ENCODE peak calls at places on chromosomes 4 and X, in nine cellular contexts. C is DND-41, E is uterus, B is thoracic aorta, D is spleen, T is heart left ventricle, G is K562, L is testis, N is mucosa of descending colon. W is an unnamed sample.

GRCh38 chr4:52856802-52857201 is 5.3 kb upstream of the RASL11B start:
- DNase-seq in C (peak; percentile 19), E (no peak), B (no peak), D (no peak), T (no peak), G (no peak), L (no peak), N (no peak), W (no peak)

GRCh38 chrX:118807151-118808017 is 16.2 kb upstream of the ZCCHC12 start:
- DNase-seq in C (peak; percentile 30), E (peak; percentile 46), B (no peak), D (peak; percentile 72), T (no peak), G (peak; percentile 34), L (peak; percentile 23), N (peak; percentile 23), W (peak; percentile 65)

GRCh38 chr4:120830204-120830603 is 92.3 kb downstream of the PRDM5 start:
- DNase-seq in C (no peak), E (no peak), B (no peak), D (no peak), T (no peak), G (no peak), L (peak; percentile 15), N (no peak), W (no peak)

GRCh38 chr4:102586002-102586643 is 85.0 kb downstream of the NFKB1 start:
- DNase-seq in C (no peak), E (no peak), B (no peak), D (no peak), T (no peak), G (no peak), L (no peak), N (no peak), W (no peak)

GRCh38 chr4:33063238-33063637 is 2343.1 kb downstream of the PCDH7 start:
- DNase-seq in C (no peak), E (no peak), B (no peak), D (no peak), T (no peak), G (no peak), L (no peak), N (no peak), W (no peak)

GRCh38 chr4:6324999-6325790 is 55.5 kb downstream of the WFS1 start:
- DNase-seq in C (no peak), E (no peak), B (no peak), D (no peak), T (peak; percentile 71), G (no peak), L (no peak), N (peak; percentile 68), W (peak; percentile 64)

GRCh38 chr4:77045490-77045889 is 30.3 kb downstream of the CCNI start:
- DNase-seq in C (no peak), E (no peak), B (no peak), D (no peak), T (no peak), G (peak; percentile 12), L (no peak), N (no peak), W (peak; percentile 14)

GRCh38 chr4:2647403-2648158 is 108.6 kb downstream of the TNIP2 start:
- DNase-seq in C (peak; percentile 2), E (no peak), B (no peak), D (peak; percentile 56), T (no peak), G (no peak), L (peak; percentile 11), N (peak; percentile 37), W (no peak)

GRCh38 chr4:111945014-111945413 is 200.2 kb upstream of the FAM241A start:
- DNase-seq in C (no peak), E (no peak), B (no peak), D (no peak), T (no peak), G (no peak), L (no peak), N (no peak), W (no peak)

GRCh38 chr4:4386736-4387392 is at the start of gene NSG1:
- DNase-seq in C (peak; percentile 68), E (no peak), B (no peak), D (no peak), T (no peak), G (peak; percentile 42), L (peak; percentile 63), N (no peak), W (peak; percentile 33)

GRCh38 chr4:14446311-14446710 is 556.0 kb upstream of the CPEB2 start:
- DNase-seq in C (no peak), E (no peak), B (no peak), D (no peak), T (no peak), G (no peak), L (no peak), N (no peak), W (no peak)

GRCh38 chrX:35726176-35726575 is 72.0 kb upstream of the MAGEB16 start:
- DNase-seq in C (no peak), E (no peak), B (no peak), D (no peak), T (no peak), G (no peak), L (peak; percentile 14), N (peak; percentile 44), W (peak; percentile 53)

GRCh38 chr4:67750691-67751090 is 3.5 kb downstream of the GNRHR start:
- DNase-seq in C (no peak), E (no peak), B (no peak), D (no peak), T (no peak), G (no peak), L (no peak), N (no peak), W (no peak)

GRCh38 chrX:116726806-116727205 is 264.0 kb upstream of the CT83 start:
- DNase-seq in C (no peak), E (no peak), B (no peak), D (no peak), T (no peak), G (no peak), L (no peak), N (no peak), W (no peak)

GRCh38 chr4:67468801-67469200 is 76.5 kb downstream of the CENPC start:
- DNase-seq in C (no peak), E (no peak), B (no peak), D (no peak), T (no peak), G (no peak), L (no peak), N (no peak), W (no peak)

GRCh38 chrX:107579956-107580355 is 48.4 kb upstream of the PRPS1 start:
- DNase-seq in C (no peak), E (no peak), B (no peak), D (no peak), T (no peak), G (no peak), L (no peak), N (no peak), W (no peak)

GRCh38 chrX:107576392-107576791 is 51.9 kb upstream of the PRPS1 start:
- DNase-seq in C (no peak), E (no peak), B (no peak), D (no peak), T (no peak), G (no peak), L (no peak), N (no peak), W (no peak)

GRCh38 chrX:107574711-107575110 is 53.6 kb upstream of the PRPS1 start:
- DNase-seq in C (no peak), E (no peak), B (no peak), D (no peak), T (no peak), G (no peak), L (no peak), N (no peak), W (no peak)

GRCh38 chrX:107576841-107577240 is 51.5 kb upstream of the PRPS1 start:
- DNase-seq in C (no peak), E (no peak), B (no peak), D (no peak), T (no peak), G (no peak), L (no peak), N (no peak), W (no peak)

GRCh38 chrX:107577933-107578332 is 50.4 kb upstream of the PRPS1 start:
- DNase-seq in C (no peak), E (no peak), B (no peak), D (no peak), T (no peak), G (no peak), L (no peak), N (no peak), W (no peak)
- H3K4me1 ChIP-seq in C (no peaks in the 10 kb centered on the region), E (no peaks in the 10 kb centered on the region), B (no peaks in the 10 kb centered on the region), D (no peaks in the 10 kb centered on the region), T (no peaks in the 10 kb centered on the region), G (peaks cover 4% of the 10 kb centered on the region), L (no peaks in the 10 kb centered on the region), N (no peaks in the 10 kb centered on the region), W (no peaks in the 10 kb centered on the region)

DNA sequence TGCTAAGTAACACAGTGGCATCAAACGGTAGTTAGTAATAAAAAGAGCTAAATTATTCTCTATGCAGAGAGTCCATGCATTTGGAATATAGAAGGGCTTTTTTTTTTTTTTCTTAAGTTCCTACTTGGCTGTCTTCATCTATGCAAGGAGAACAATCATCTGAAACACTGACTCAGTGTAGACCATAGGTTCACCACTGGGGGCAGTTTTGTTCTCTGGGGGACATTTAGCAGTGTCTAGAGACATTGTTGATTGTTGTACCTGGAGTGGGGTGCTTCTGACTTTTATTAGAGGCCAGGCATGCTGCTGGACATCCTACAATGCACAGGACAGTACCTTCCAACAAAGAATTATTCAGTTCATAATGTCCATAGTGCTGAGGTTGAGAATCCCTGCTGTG is 41.2 kb downstream of the TMA16 start:
- DNase-seq in C (no peak), E (no peak), B (no peak), D (no peak), T (no peak), G (no peak), L (no peak), N (no peak), W (no peak)
- TF ChIP-seq CTCF in C (peak; percentile 16), E (no peak), B (no peak), D (no peak), T (no peak), G (no peak), L (no peak), N (no peak), W (peak; percentile 30)

GRCh38 chr4:40309250-40309774 is 25.8 kb upstream of the CHRNA9 start:
- DNase-seq in C (peak; percentile 92), E (peak; percentile 86), B (peak; percentile 74), D (peak; percentile 96), T (peak; percentile 93), G (peak; percentile 77), L (peak; percentile 97), N (peak; percentile 99), W (peak; percentile 94)
- H3K4me1 ChIP-seq in C (peaks cover 68% of the 10 kb centered on the region), E (no peaks in the 10 kb centered on the region), B (no peaks in the 10 kb centered on the region), D (peaks cover 72% of the 10 kb centered on the region), T (peaks cover 6% of the 10 kb centered on the region), G (peaks cover 12% of the 10 kb centered on the region), L (peaks cover 7% of the 10 kb centered on the region), N (no peaks in the 10 kb centered on the region), W (peaks cover 21% of the 10 kb centered on the region)

DNA sequence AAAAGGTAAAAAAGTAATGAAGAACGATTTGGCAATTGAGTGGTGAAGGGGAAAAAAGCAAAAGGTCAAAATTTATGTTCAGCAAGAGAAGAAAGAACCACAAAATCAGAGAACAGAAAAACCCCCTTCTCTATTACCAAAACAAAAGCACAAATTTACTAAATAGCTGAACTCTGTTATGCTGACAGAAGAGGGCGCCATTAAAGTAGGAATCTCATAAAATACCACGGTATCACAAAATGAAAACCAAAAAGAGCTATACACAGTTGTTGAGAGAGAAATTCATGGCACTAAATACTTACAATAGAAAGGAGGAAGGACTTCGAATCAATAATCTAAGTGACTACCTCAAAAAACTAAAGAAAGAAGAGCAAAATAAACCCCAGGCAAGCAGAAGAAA is 69.6 kb upstream of the CXorf66 start:
- DNase-seq in C (no peak), E (no peak), B (no peak), D (no peak), T (no peak), G (no peak), L (no peak), N (no peak), W (peak; percentile 56)
- TF ChIP-seq CTCF in C (peak; percentile 31), E (no peak), B (no peak), D (no peak), T (no peak), G (peak; percentile 40), L (no peak), N (no peak), W (peak; percentile 70)

W was measured in A673.